ENCODE peak calls at places on chromosome 6, in four cellular contexts. One of them, this sample, is unnamed.

GRCh38 chr6:106772270-106773142 is 143.1 kb downstream of the QRSL1 start:
- DNase-seq in HepG2: no peak
- DNase-seq in GM12878: no peak
- DNase-seq in H1: no peak
- DNase-seq in this sample: no peak

GRCh38 chr6:138054982-138055381 is 52.2 kb downstream of the PERP start:
- DNase-seq in HepG2: no peak
- DNase-seq in GM12878: no peak
- DNase-seq in H1: no peak
- DNase-seq in this sample: no peak

GRCh38 chr6:33683051-33683571 is 28.4 kb downstream of the UQCC2 start:
- DNase-seq in HepG2: no peak
- DNase-seq in GM12878: no peak
- DNase-seq in H1: no peak
- DNase-seq in this sample: no peak

GRCh38 chr6:143694560-143694959 is 16.8 kb downstream of the PHACTR2 start:
- DNase-seq in HepG2: no peak
- DNase-seq in GM12878: no peak
- DNase-seq in H1: no peak
- DNase-seq in this sample: no peak

GRCh38 chr6:131317516-131317915 is 182.2 kb downstream of the AKAP7 start:
- DNase-seq in HepG2: no peak
- DNase-seq in GM12878: no peak
- DNase-seq in H1: no peak
- DNase-seq in this sample: no peak

GRCh38 chr6:39247667-39248194 is 18.5 kb upstream of the KCNK5 start:
- DNase-seq in HepG2: no peak
- DNase-seq in GM12878: no peak
- DNase-seq in H1: no peak
- DNase-seq in this sample: no peak

GRCh38 chr6:84763397-84764331 is 734 bp downstream of the TBX18 start:
- DNase-seq in HepG2: no peak
- DNase-seq in GM12878: no peak
- DNase-seq in H1: no peak
- DNase-seq in this sample: no peak

GRCh38 chr6:120606743-120607142 is 727.5 kb downstream of the TBC1D32 start:
- DNase-seq in HepG2: no peak
- DNase-seq in GM12878: no peak
- DNase-seq in H1: no peak
- DNase-seq in this sample: no peak

GRCh38 chr6:16548121-16548520 is 213.1 kb downstream of the ATXN1 start:
- DNase-seq in HepG2: no peak
- DNase-seq in GM12878: no peak
- DNase-seq in H1: no peak
- DNase-seq in this sample: no peak

GRCh38 chr6:147677647-147678046 is 169.2 kb downstream of the SAMD5 start:
- DNase-seq in HepG2: no peak
- DNase-seq in GM12878: no peak
- DNase-seq in H1: no peak
- DNase-seq in this sample: no peak

GRCh38 chr6:24313477-24314141 is 44.2 kb downstream of the DCDC2 start:
- DNase-seq in HepG2: peak; percentile 93
- DNase-seq in GM12878: no peak
- DNase-seq in H1: no peak
- DNase-seq in this sample: no peak

GRCh38 chr6:138455746-138456392 is 43.4 kb downstream of the NHSL1 start:
- DNase-seq in HepG2: no peak
- DNase-seq in GM12878: peak; percentile 77
- DNase-seq in H1: no peak
- DNase-seq in this sample: no peak

GRCh38 chr6:77326029-77326428 is 137.3 kb downstream of the HTR1B start:
- DNase-seq in HepG2: no peak
- DNase-seq in GM12878: no peak
- DNase-seq in H1: no peak
- DNase-seq in this sample: no peak

GRCh38 chr6:145963216-145964068 is 716 bp downstream of the SHPRH start:
- DNase-seq in HepG2: no peak
- DNase-seq in GM12878: peak; percentile 8
- DNase-seq in H1: peak; percentile 2
- DNase-seq in this sample: peak; percentile 2

GRCh38 chr6:139369568-139370046 is 4.8 kb downstream of the CITED2 start:
- DNase-seq in HepG2: peak; percentile 48
- DNase-seq in GM12878: no peak
- DNase-seq in H1: no peak
- DNase-seq in this sample: no peak

GRCh38 chr6:71721642-71722041 is 164.7 kb upstream of the RIMS1 start:
- DNase-seq in HepG2: no peak
- DNase-seq in GM12878: no peak
- DNase-seq in H1: no peak
- DNase-seq in this sample: no peak

GRCh38 chr6:126947070-126947469 is 171.4 kb upstream of the RSPO3 start:
- DNase-seq in HepG2: no peak
- DNase-seq in GM12878: no peak
- DNase-seq in H1: no peak
- DNase-seq in this sample: no peak

GRCh38 chr6:4607026-4607704 is 169.0 kb upstream of the CDYL start:
- DNase-seq in HepG2: no peak
- DNase-seq in GM12878: no peak
- DNase-seq in H1: no peak
- DNase-seq in this sample: no peak
- TF ChIP-seq SUZ12 in HepG2: no peak
- TF ChIP-seq SUZ12 in GM12878: no peak
- TF ChIP-seq SUZ12 in H1: no peak
- TF ChIP-seq SUZ12 in this sample: no peak

GRCh38 chr6:166658115-166658791 is 31.2 kb upstream of the RPS6KA2 start:
- DNase-seq in HepG2: no peak
- DNase-seq in GM12878: no peak
- DNase-seq in H1: no peak
- DNase-seq in this sample: no peak

GRCh38 chr6:166657531-166657930 is 30.5 kb upstream of the RPS6KA2 start:
- DNase-seq in HepG2: no peak
- DNase-seq in GM12878: no peak
- DNase-seq in H1: no peak
- DNase-seq in this sample: no peak

GRCh38 chr6:166655251-166655650 is 28.2 kb upstream of the RPS6KA2 start:
- DNase-seq in HepG2: peak; percentile 15
- DNase-seq in GM12878: no peak
- DNase-seq in H1: no peak
- DNase-seq in this sample: no peak

GRCh38 chr6:166655713-166656265 is 28.7 kb upstream of the RPS6KA2 start:
- DNase-seq in HepG2: no peak
- DNase-seq in GM12878: no peak
- DNase-seq in H1: no peak
- DNase-seq in this sample: no peak

DNA sequence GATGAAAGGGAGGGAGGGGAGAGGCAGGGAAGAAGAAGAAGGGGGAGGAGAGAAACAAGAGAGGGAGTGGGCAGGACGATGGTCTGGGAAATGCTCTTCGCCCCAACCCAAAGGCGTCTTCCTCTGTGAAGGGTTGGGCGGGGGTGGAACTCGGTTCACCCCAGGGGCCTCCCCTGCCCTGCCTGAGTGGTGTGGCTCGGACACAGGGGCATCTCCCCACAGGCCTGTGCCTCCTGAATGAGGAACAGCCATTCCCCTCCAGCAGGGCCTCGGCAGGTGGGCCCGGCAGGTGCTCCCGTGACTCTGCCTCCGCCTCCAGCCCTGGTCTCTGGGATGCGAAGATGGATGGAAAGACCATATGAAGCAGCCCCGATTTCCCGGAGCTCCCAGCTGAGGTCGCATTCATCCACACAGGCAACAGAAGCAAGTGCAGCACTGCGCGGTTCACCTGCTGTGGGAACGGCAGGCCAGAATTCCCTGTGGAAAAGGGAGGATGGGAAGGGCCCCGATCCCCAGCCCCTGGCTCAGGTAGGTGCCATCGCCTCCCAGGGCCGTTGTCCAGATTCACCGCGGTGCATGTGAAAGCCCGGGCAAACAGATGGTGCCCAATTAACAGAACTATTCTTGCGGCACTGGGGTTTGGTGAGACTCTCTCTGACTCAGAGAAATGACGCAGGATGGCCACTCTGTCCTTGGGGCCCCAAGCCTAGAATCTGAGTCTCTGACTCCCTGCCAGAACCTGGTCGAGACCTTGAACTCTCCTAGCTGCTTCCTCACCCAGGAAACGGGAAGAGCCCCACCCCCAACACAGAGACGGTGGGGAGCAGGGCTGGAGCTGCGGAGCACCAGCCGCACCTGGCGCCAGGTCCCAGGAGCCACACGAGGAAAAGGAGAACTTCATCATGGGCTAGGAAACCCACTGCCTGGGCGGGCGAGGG is 29.5 kb upstream of the RPS6KA2 start:
- DNase-seq in HepG2: peak; percentile 56
- DNase-seq in GM12878: no peak
- DNase-seq in H1: no peak
- DNase-seq in this sample: no peak
- TF ChIP-seq YY1 in HepG2: no peak
- TF ChIP-seq YY1 in GM12878: no peak
- TF ChIP-seq YY1 in H1: no peak
- TF ChIP-seq YY1 in this sample: no peak

DNA sequence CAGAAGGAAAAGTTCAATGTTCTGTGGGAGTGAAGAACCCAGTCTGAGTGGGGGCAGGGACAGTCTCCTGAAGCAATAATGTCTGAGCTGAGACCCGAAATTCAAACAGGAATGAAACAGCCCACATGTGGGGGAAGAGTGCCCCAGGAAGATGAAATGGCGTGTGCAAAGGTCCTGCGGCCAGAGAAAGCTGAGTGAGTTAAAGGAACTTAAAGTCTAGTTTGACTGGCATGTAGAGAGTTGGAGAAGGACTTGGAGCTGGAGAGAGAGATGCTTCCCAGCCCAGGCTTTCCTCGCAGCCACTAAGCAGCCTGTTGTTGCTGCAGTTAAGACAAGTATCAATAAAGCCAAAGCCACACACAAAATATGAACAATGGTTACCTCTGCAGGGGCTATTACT is 38.0 kb upstream of the MDGA1 start:
- DNase-seq in HepG2: no peak
- DNase-seq in GM12878: no peak
- DNase-seq in H1: no peak
- DNase-seq in this sample: no peak
- TF ChIP-seq SUZ12 in HepG2: no peak
- TF ChIP-seq SUZ12 in GM12878: no peak
- TF ChIP-seq SUZ12 in H1: no peak
- TF ChIP-seq SUZ12 in this sample: no peak

GRCh38 chr6:43984442-43985321 is 142.6 kb downstream of the MRPL14 start:
- DNase-seq in HepG2: no peak
- DNase-seq in GM12878: no peak
- DNase-seq in H1: no peak
- DNase-seq in this sample: no peak

GRCh38 chr6:43985329-43985728 is 141.9 kb downstream of the MRPL14 start:
- DNase-seq in HepG2: peak; percentile 59
- DNase-seq in GM12878: no peak
- DNase-seq in H1: no peak
- DNase-seq in this sample: no peak

GRCh38 chr6:43988801-43989200 is 138.5 kb downstream of the MRPL14 start:
- DNase-seq in HepG2: no peak
- DNase-seq in GM12878: no peak
- DNase-seq in H1: no peak
- DNase-seq in this sample: no peak

GRCh38 chr6:43987838-43988439 is 139.3 kb downstream of the MRPL14 start:
- DNase-seq in HepG2: no peak
- DNase-seq in GM12878: no peak
- DNase-seq in H1: no peak
- DNase-seq in this sample: no peak

GRCh38 chr6:43986177-43986825 is 141.0 kb downstream of the MRPL14 start:
- DNase-seq in HepG2: no peak
- DNase-seq in GM12878: no peak
- DNase-seq in H1: no peak
- DNase-seq in this sample: no peak
- TF ChIP-seq YY1 in HepG2: no peak
- TF ChIP-seq YY1 in GM12878: no peak
- TF ChIP-seq YY1 in H1: no peak
- TF ChIP-seq YY1 in this sample: no peak

DNA sequence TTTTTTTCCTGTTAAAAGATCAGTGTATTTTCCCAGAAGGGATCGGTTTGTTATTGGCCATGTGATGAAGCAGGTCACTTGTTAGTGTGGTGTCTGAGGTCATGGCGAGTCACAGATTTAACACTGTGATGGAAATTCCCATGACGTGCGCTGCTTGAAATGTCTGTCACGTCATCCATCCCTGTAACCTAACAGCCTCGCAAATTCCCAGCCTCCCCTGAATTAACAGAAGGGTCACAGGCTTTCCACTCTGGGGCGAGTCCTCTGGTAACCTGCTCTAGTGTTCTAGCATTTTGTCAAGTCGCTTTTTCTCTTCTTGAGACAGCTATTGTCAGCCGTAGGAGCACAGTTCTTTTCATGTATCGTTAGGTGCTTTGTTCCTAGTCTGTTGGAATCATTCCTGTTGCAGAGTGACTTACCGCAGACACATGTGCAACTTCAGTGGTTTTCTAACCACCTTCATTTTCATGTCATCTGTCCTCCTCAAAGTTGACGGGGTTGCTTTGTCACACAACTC is 137.2 kb downstream of the MAP3K4 start:
- DNase-seq in HepG2: no peak
- DNase-seq in GM12878: no peak
- DNase-seq in H1: no peak
- DNase-seq in this sample: no peak
- TF ChIP-seq SUZ12 in HepG2: no peak
- TF ChIP-seq SUZ12 in GM12878: no peak
- TF ChIP-seq SUZ12 in H1: no peak
- TF ChIP-seq SUZ12 in this sample: no peak

GRCh38 chr6:7390218-7390878 is 740 bp downstream of the RIOK1 start:
- DNase-seq in HepG2: no peak
- DNase-seq in GM12878: no peak
- DNase-seq in H1: no peak
- DNase-seq in this sample: peak; percentile 3
- TF ChIP-seq YY1 in HepG2: no peak
- TF ChIP-seq YY1 in GM12878: no peak
- TF ChIP-seq YY1 in H1: no peak
- TF ChIP-seq YY1 in this sample: no peak

GRCh38 chr6:52937908-52938307 is 28.4 kb upstream of the GSTA3 start:
- DNase-seq in HepG2: no peak
- DNase-seq in GM12878: no peak
- DNase-seq in H1: no peak
- DNase-seq in this sample: no peak
- TF ChIP-seq SUZ12 in HepG2: no peak
- TF ChIP-seq SUZ12 in GM12878: no peak
- TF ChIP-seq SUZ12 in H1: no peak
- TF ChIP-seq SUZ12 in this sample: no peak

DNA sequence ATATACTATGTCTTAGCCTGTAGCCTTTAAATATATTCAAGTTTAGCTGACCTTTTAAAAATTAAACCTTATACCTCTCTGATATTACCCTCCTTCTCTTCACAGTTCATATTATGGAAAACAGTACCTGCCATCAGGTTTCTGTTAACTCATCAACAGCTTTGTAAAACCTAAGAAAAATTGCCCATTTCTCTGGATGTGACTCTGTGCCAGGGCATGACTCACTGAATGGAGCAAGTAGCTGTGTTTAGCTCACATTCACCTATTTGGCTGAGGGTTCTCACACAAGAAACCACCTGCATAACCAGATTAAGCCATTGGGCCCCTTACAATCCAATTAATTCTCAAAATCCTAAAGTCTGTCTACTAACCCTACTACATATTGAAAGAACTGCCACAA is 678.8 kb upstream of the MARCKS start:
- DNase-seq in HepG2: no peak
- DNase-seq in GM12878: no peak
- DNase-seq in H1: no peak
- DNase-seq in this sample: no peak
- TF ChIP-seq YY1 in HepG2: no peak
- TF ChIP-seq YY1 in GM12878: no peak
- TF ChIP-seq YY1 in H1: no peak
- TF ChIP-seq YY1 in this sample: no peak

This sample was measured in NT2/D1.